ENCODE peak calls at places on chromosomes 11 and 22, in nine cellular contexts. Y is Calu3; X is central memory CD4-positive, alpha-beta T cell; F is fibroblast of lung; I is amniotic epithelial cell; L is GM12891; N is A172; H is ACHN; S is NCI-H345. D is an unnamed sample.

GRCh38 chr22:21727768-21728167 is 7.8 kb downstream of the YPEL1 start:
- DNase-seq in S (no peak), F (no peak), Y (no peak), I (no peak), X (no peak), L (no peak), N (no peak), H (no peak), D (no peak)

GRCh38 chr11:61071208-61071681 is 31.0 kb upstream of the CD5 start:
- DNase-seq in F (no peak), S (no peak), X (peak), N (no peak), L (peak), H (no peak), Y (no peak), I (no peak), D (no peak)

GRCh38 chr11:103703954-103704353 is 332.5 kb upstream of the DDI1 start:
- DNase-seq in Y (no peak), F (no peak), L (no peak), S (no peak), X (no peak), I (no peak), H (no peak), N (no peak), D (no peak)

GRCh38 chr11:111531687-111532364 is 8.7 kb upstream of the LAYN start:
- DNase-seq in L (no peak), H (peak), X (no peak), S (no peak), F (peak), I (peak), N (peak), Y (no peak), D (peak)

GRCh38 chr11:1574256-1575242 is 2.5 kb upstream of the DUSP8 start:
- DNase-seq in Y (peak), F (peak), X (peak), I (peak), N (peak), S (peak), H (peak), L (peak), D (peak)

GRCh38 chr11:68994161-68994890 is 13.5 kb upstream of the MRGPRD start:
- DNase-seq in H (no peak), L (no peak), Y (no peak), N (no peak), S (no peak), X (no peak), I (no peak), F (no peak), D (no peak)

GRCh38 chr11:19421134-19421533 is 180.4 kb upstream of the E2F8 start:
- DNase-seq in F (no peak), N (no peak), Y (no peak), H (no peak), X (no peak), I (no peak), S (no peak), L (no peak), D (no peak)

GRCh38 chr11:59182457-59183151 is 10.7 kb downstream of the DTX4 start:
- DNase-seq in I (no peak), S (no peak), F (no peak), X (no peak), H (no peak), Y (peak), L (peak), N (no peak), D (no peak)

GRCh38 chr11:112748713-112749481 is 212.3 kb upstream of the NCAM1 start:
- DNase-seq in Y (no peak), X (no peak), I (no peak), N (no peak), L (no peak), H (no peak), F (no peak), S (no peak), D (no peak)

GRCh38 chr11:35193767-35194166 is 54.8 kb downstream of the CD44 start:
- DNase-seq in S (no peak), I (no peak), N (no peak), Y (no peak), F (no peak), L (no peak), X (no peak), H (no peak), D (no peak)

GRCh38 chr11:86484164-86484794 is 109.6 kb downstream of the CCDC81 start:
- DNase-seq in I (peak), H (peak), X (no peak), N (peak), F (peak), L (no peak), S (no peak), Y (peak), D (peak)

GRCh38 chr22:27135582-27135981 is 478.2 kb downstream of the MIAT start:
- DNase-seq in L (no peak), F (peak), Y (no peak), N (peak), H (peak), S (no peak), I (peak), X (no peak), D (peak)

GRCh38 chr22:46581580-46582244 is 38.5 kb upstream of the GRAMD4 start:
- DNase-seq in I (no peak), S (no peak), Y (no peak), F (no peak), N (no peak), H (no peak), X (no peak), L (no peak), D (no peak)

GRCh38 chr11:123616505-123617198 is 37.8 kb downstream of the SCN3B start:
- DNase-seq in L (no peak), N (no peak), F (peak), Y (no peak), H (no peak), X (no peak), S (no peak), I (peak), D (peak)

D was measured in EL.